ENCODE peak calls at places on chromosomes 11 and 22, in four cellular contexts. K, Y, Z and S are unnamed samples.

GRCh38 chr11:62444271-62444833 is 25.5 kb downstream of the SCGB1A1 start:
- DNase-seq in K (no peak), Y (no peak), Z (peak), S (peak)

GRCh38 chr22:36364255-36365019 is 23.3 kb downstream of the MYH9 start:
- DNase-seq in K (no peak), Y (no peak), Z (no peak), S (no peak)

GRCh38 chr11:35550374-35551036 is 25.1 kb upstream of the PAMR1 start:
- DNase-seq in K (no peak), Y (no peak), Z (no peak), S (no peak)

GRCh38 chr11:102994101-102994500 is 38.6 kb upstream of the MMP13 start:
- DNase-seq in K (no peak), Y (no peak), Z (no peak), S (no peak)

GRCh38 chr11:108115495-108116140 is 5.7 kb upstream of the ACAT1 start:
- DNase-seq in K (peak), Y (no peak), Z (peak), S (peak)

GRCh38 chr11:70066136-70066520 is 12.0 kb upstream of the ANO1 start:
- DNase-seq in K (no peak), Y (no peak), Z (no peak), S (no peak)

GRCh38 chr11:119417726-119418540 is 5.0 kb downstream of the THY1 start:
- DNase-seq in K (no peak), Y (no peak), Z (no peak), S (no peak)

GRCh38 chr11:117919326-117920275 is 9.6 kb downstream of the TMPRSS13 start:
- DNase-seq in K (no peak), Y (no peak), Z (no peak), S (peak)

GRCh38 chr11:116492600-116492999 is 280.2 kb downstream of the BUD13 start:
- DNase-seq in K (no peak), Y (no peak), Z (no peak), S (no peak)

GRCh38 chr11:78961938-78962701 is 387.5 kb upstream of the NARS2 start:
- DNase-seq in K (no peak), Y (no peak), Z (no peak), S (no peak)

GRCh38 chr11:68264244-68264643 is 7.5 kb downstream of the C11orf24 start:
- DNase-seq in K (no peak), Y (no peak), Z (no peak), S (no peak)

GRCh38 chr11:33529461-33529860 is 171.2 kb downstream of the C11orf91 start:
- DNase-seq in K (no peak), Y (no peak), Z (no peak), S (no peak)

GRCh38 chr11:85027346-85027745 is 599.8 kb downstream of the DLG2 start:
- DNase-seq in K (no peak), Y (no peak), Z (no peak), S (no peak)

GRCh38 chr11:56611174-56611573 is 3.5 kb downstream of the OR5M1 start:
- DNase-seq in K (no peak), Y (no peak), Z (no peak), S (no peak)

GRCh38 chr11:125163431-125164011 is 1.0 kb upstream of the PKNOX2 start:
- DNase-seq in K (no peak), Y (no peak), Z (no peak), S (no peak)

GRCh38 chr11:125162743-125163142 is 1.8 kb upstream of the PKNOX2 start:
- DNase-seq in K (no peak), Y (no peak), Z (no peak), S (no peak)

GRCh38 chr11:125165111-125165663 is 636 bp downstream of the PKNOX2 start:
- DNase-seq in K (no peak), Y (no peak), Z (no peak), S (peak)

GRCh38 chr11:125164422-125165110 is at the start of gene PKNOX2:
- DNase-seq in K (peak), Y (no peak), Z (peak), S (peak)

DNA sequence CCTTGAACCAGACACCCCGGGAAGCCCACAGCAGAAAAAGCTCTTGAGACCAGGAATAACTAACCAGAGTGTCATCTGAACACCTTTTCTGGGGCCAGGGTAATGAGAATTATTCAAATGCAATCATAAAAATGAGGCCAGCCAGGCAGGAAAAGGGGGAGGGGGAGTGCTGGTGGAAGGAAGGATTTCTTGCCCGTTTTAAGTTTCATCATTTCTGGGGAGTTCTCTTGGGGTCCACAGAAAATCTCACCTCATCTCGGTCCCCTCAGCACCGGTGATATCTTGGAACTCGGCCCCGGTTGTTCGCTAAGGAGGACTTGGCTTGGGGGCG is 495 bp upstream of the PKNOX2 start:
- DNase-seq in K (no peak), Y (no peak), Z (no peak), S (no peak)
- H3K27ac ChIP-seq in K (peak), Y (peak), Z (peak), S (peak)

DNA sequence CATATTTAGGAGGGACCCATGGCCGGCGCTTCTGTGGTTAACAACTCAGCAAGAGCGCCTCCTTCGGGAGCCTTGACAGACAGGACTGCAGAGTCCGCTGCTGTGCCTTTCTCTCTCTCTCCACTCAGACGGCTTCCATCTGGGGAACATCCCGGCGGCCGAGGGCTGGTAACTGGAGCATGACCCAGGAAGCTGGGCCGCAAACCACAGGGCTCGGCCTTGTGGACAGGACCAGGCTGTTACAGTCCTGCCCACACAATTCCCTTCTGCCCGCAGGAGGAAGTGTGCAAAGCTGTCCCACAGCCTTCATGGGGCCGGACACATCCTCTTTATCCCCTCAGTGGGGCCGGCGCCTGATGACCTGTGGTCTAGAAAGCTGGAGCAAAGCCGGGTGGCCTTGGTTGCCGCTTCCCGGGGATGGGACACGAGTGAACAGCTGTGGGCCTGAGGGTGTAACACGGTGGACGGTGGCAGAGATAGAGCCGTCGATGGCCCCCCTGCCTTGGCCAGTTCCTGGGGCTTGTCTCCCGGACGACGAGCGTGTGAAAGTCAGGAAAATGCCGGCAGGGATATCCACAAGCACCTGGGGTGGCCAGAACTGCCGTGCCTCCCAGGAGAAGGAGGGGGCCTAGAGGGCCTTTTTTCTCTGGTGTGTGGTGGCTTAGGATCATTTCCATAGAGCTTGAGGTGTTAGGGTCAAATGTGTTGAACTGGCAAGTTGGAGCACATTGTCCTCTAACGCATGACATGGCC is 50.1 kb downstream of the FBLN1 start:
- DNase-seq in K (no peak), Y (no peak), Z (peak), S (peak)
- TF ChIP-seq CTCF in K (no peak), Y (no peak), Z (no peak), S (no peak)

GRCh38 chr11:12453243-12453642 is 75.9 kb downstream of the PARVA start:
- DNase-seq in K (no peak), Y (no peak), Z (no peak), S (no peak)
- H3K27ac ChIP-seq in K (no peak), Y (no peak), Z (peak), S (no peak)

GRCh38 chr11:76415073-76415472 is 29.7 kb upstream of the EMSY start:
- DNase-seq in K (no peak), Y (no peak), Z (no peak), S (no peak)

GRCh38 chr11:76424379-76424778 is 20.4 kb upstream of the EMSY start:
- DNase-seq in K (no peak), Y (no peak), Z (no peak), S (no peak)

GRCh38 chr11:76424891-76425290 is 19.9 kb upstream of the EMSY start:
- DNase-seq in K (no peak), Y (no peak), Z (no peak), S (no peak)

DNA sequence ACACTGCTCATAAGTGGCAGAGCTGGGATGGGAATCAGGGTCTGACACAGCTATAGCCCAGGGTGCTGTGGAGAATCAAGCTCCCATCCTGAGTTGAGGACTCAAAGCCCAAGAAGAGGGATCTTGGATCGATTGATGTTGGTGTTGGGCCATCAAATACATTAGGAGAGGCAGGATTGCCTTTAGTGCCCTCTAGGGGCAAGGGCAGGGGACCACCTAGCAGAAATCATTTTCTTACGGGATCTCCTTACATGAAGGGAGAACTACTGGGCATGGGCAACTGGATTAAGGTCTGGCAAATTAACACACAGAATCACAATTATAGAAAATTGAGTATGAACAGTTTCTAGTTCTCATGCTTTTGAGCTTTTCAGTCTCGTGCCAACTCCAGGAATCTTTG is 24.9 kb upstream of the EMSY start:
- DNase-seq in K (no peak), Y (no peak), Z (no peak), S (no peak)
- TF ChIP-seq CTCF in K (no peak), Y (no peak), Z (no peak), S (no peak)